ENCODE peak calls at places on chromosomes 5 and 9, in seven cellular contexts. One of them, this sample, is unnamed.

GRCh38 chr5:179409806-179410205 is 64.5 kb upstream of the ADAMTS2 start:
- DNase-seq in C1 segment of cervical spinal cord: no peak
- DNase-seq in left colon: no peak
- DNase-seq in renal cortical epithelial cell: no peak
- DNase-seq in AG09309: no peak
- DNase-seq in H54: no peak
- DNase-seq in stimulated activated CD4-positive, alpha-beta T cell treated with anti-CD3 and anti-CD28 coated beads, TNF-alpha, amount 100 ng/mL, for 1 hour: no peak
- DNase-seq in this sample: no peak

GRCh38 chr5:6365142-6365976 is 13.0 kb downstream of the MED10 start:
- DNase-seq in AG09309: peak; percentile 18
- DNase-seq in renal cortical epithelial cell: no peak
- DNase-seq in stimulated activated CD4-positive, alpha-beta T cell treated with anti-CD3 and anti-CD28 coated beads, TNF-alpha, amount 100 ng/mL, for 1 hour: no peak
- DNase-seq in C1 segment of cervical spinal cord: no peak
- DNase-seq in H54: peak; percentile 89
- DNase-seq in left colon: no peak
- DNase-seq in this sample: no peak

GRCh38 chr5:151191661-151192060 is 32.2 kb downstream of the CCDC69 start:
- DNase-seq in AG09309: no peak
- DNase-seq in stimulated activated CD4-positive, alpha-beta T cell treated with anti-CD3 and anti-CD28 coated beads, TNF-alpha, amount 100 ng/mL, for 1 hour: no peak
- DNase-seq in H54: no peak
- DNase-seq in C1 segment of cervical spinal cord: no peak
- DNase-seq in renal cortical epithelial cell: no peak
- DNase-seq in left colon: no peak
- DNase-seq in this sample: peak; percentile 40

GRCh38 chr5:179345429-179346321 is at the start of gene ADAMTS2:
- DNase-seq in left colon: no peak
- DNase-seq in C1 segment of cervical spinal cord: no peak
- DNase-seq in stimulated activated CD4-positive, alpha-beta T cell treated with anti-CD3 and anti-CD28 coated beads, TNF-alpha, amount 100 ng/mL, for 1 hour: no peak
- DNase-seq in renal cortical epithelial cell: no peak
- DNase-seq in H54: no peak
- DNase-seq in AG09309: no peak
- DNase-seq in this sample: no peak

GRCh38 chr5:95572016-95572415 is 17.1 kb downstream of the ARSK start:
- DNase-seq in H54: no peak
- DNase-seq in AG09309: no peak
- DNase-seq in stimulated activated CD4-positive, alpha-beta T cell treated with anti-CD3 and anti-CD28 coated beads, TNF-alpha, amount 100 ng/mL, for 1 hour: no peak
- DNase-seq in renal cortical epithelial cell: no peak
- DNase-seq in left colon: no peak
- DNase-seq in C1 segment of cervical spinal cord: no peak
- DNase-seq in this sample: no peak

GRCh38 chr9:101739311-101739710 is 864 bp upstream of the GRIN3A start:
- DNase-seq in C1 segment of cervical spinal cord: no peak
- DNase-seq in stimulated activated CD4-positive, alpha-beta T cell treated with anti-CD3 and anti-CD28 coated beads, TNF-alpha, amount 100 ng/mL, for 1 hour: no peak
- DNase-seq in renal cortical epithelial cell: no peak
- DNase-seq in H54: no peak
- DNase-seq in AG09309: no peak
- DNase-seq in left colon: no peak
- DNase-seq in this sample: no peak

GRCh38 chr5:43154424-43154823 is 33.7 kb downstream of the ZNF131 start:
- DNase-seq in left colon: no peak
- DNase-seq in stimulated activated CD4-positive, alpha-beta T cell treated with anti-CD3 and anti-CD28 coated beads, TNF-alpha, amount 100 ng/mL, for 1 hour: no peak
- DNase-seq in renal cortical epithelial cell: no peak
- DNase-seq in AG09309: no peak
- DNase-seq in H54: no peak
- DNase-seq in C1 segment of cervical spinal cord: no peak
- DNase-seq in this sample: no peak

GRCh38 chr9:93306081-93306480 is 122.1 kb downstream of the WNK2 start:
- DNase-seq in AG09309: no peak
- DNase-seq in stimulated activated CD4-positive, alpha-beta T cell treated with anti-CD3 and anti-CD28 coated beads, TNF-alpha, amount 100 ng/mL, for 1 hour: no peak
- DNase-seq in H54: no peak
- DNase-seq in renal cortical epithelial cell: no peak
- DNase-seq in left colon: no peak
- DNase-seq in C1 segment of cervical spinal cord: no peak
- DNase-seq in this sample: no peak

GRCh38 chr5:151745071-151745705 is 13.2 kb downstream of the ATOX1 start:
- DNase-seq in left colon: peak; percentile 50
- DNase-seq in renal cortical epithelial cell: peak; percentile 98
- DNase-seq in stimulated activated CD4-positive, alpha-beta T cell treated with anti-CD3 and anti-CD28 coated beads, TNF-alpha, amount 100 ng/mL, for 1 hour: no peak
- DNase-seq in C1 segment of cervical spinal cord: peak; percentile 86
- DNase-seq in AG09309: peak; percentile 73
- DNase-seq in H54: peak; percentile 68
- DNase-seq in this sample: peak; percentile 99

GRCh38 chr5:148739524-148739923 is 85.2 kb upstream of the HTR4 start:
- DNase-seq in AG09309: no peak
- DNase-seq in stimulated activated CD4-positive, alpha-beta T cell treated with anti-CD3 and anti-CD28 coated beads, TNF-alpha, amount 100 ng/mL, for 1 hour: no peak
- DNase-seq in H54: no peak
- DNase-seq in renal cortical epithelial cell: peak; percentile 71
- DNase-seq in C1 segment of cervical spinal cord: no peak
- DNase-seq in left colon: no peak
- DNase-seq in this sample: no peak

GRCh38 chr5:58357121-58357520 is 102.8 kb downstream of the PLK2 start:
- DNase-seq in stimulated activated CD4-positive, alpha-beta T cell treated with anti-CD3 and anti-CD28 coated beads, TNF-alpha, amount 100 ng/mL, for 1 hour: no peak
- DNase-seq in H54: no peak
- DNase-seq in renal cortical epithelial cell: no peak
- DNase-seq in AG09309: no peak
- DNase-seq in C1 segment of cervical spinal cord: no peak
- DNase-seq in left colon: no peak
- DNase-seq in this sample: no peak

GRCh38 chr5:116273458-116274242 is 188.8 kb downstream of the COMMD10 start:
- DNase-seq in AG09309: no peak
- DNase-seq in stimulated activated CD4-positive, alpha-beta T cell treated with anti-CD3 and anti-CD28 coated beads, TNF-alpha, amount 100 ng/mL, for 1 hour: no peak
- DNase-seq in H54: no peak
- DNase-seq in left colon: no peak
- DNase-seq in C1 segment of cervical spinal cord: no peak
- DNase-seq in renal cortical epithelial cell: peak; percentile 96
- DNase-seq in this sample: no peak

GRCh38 chr5:101123365-101123764 is 220.3 kb upstream of the ST8SIA4 start:
- DNase-seq in left colon: no peak
- DNase-seq in AG09309: no peak
- DNase-seq in C1 segment of cervical spinal cord: no peak
- DNase-seq in stimulated activated CD4-positive, alpha-beta T cell treated with anti-CD3 and anti-CD28 coated beads, TNF-alpha, amount 100 ng/mL, for 1 hour: no peak
- DNase-seq in renal cortical epithelial cell: no peak
- DNase-seq in H54: no peak
- DNase-seq in this sample: no peak

GRCh38 chr9:98455957-98456621 is 200.6 kb upstream of the TBC1D2 start:
- DNase-seq in renal cortical epithelial cell: peak; percentile 67
- DNase-seq in C1 segment of cervical spinal cord: no peak
- DNase-seq in stimulated activated CD4-positive, alpha-beta T cell treated with anti-CD3 and anti-CD28 coated beads, TNF-alpha, amount 100 ng/mL, for 1 hour: no peak
- DNase-seq in H54: no peak
- DNase-seq in AG09309: peak; percentile 28
- DNase-seq in left colon: no peak
- DNase-seq in this sample: peak; percentile 81

GRCh38 chr9:83081846-83082245 is 18.9 kb upstream of the RASEF start:
- DNase-seq in C1 segment of cervical spinal cord: no peak
- DNase-seq in H54: no peak
- DNase-seq in renal cortical epithelial cell: no peak
- DNase-seq in stimulated activated CD4-positive, alpha-beta T cell treated with anti-CD3 and anti-CD28 coated beads, TNF-alpha, amount 100 ng/mL, for 1 hour: no peak
- DNase-seq in left colon: no peak
- DNase-seq in AG09309: no peak
- DNase-seq in this sample: no peak

GRCh38 chr5:82408033-82408432 is 129.9 kb upstream of the RPS23 start:
- DNase-seq in stimulated activated CD4-positive, alpha-beta T cell treated with anti-CD3 and anti-CD28 coated beads, TNF-alpha, amount 100 ng/mL, for 1 hour: no peak
- DNase-seq in H54: no peak
- DNase-seq in left colon: no peak
- DNase-seq in AG09309: no peak
- DNase-seq in renal cortical epithelial cell: no peak
- DNase-seq in C1 segment of cervical spinal cord: no peak
- DNase-seq in this sample: no peak

GRCh38 chr5:65480306-65480865 is 1.3 kb downstream of the ADAMTS6 start:
- DNase-seq in C1 segment of cervical spinal cord: peak; percentile 29
- DNase-seq in H54: no peak
- DNase-seq in AG09309: peak; percentile 57
- DNase-seq in left colon: peak; percentile 71
- DNase-seq in stimulated activated CD4-positive, alpha-beta T cell treated with anti-CD3 and anti-CD28 coated beads, TNF-alpha, amount 100 ng/mL, for 1 hour: no peak
- DNase-seq in renal cortical epithelial cell: peak; percentile 63
- DNase-seq in this sample: peak; percentile 47

GRCh38 chr5:159786901-159787691 is 129.2 kb upstream of the ADRA1B start:
- DNase-seq in C1 segment of cervical spinal cord: no peak
- DNase-seq in left colon: peak; percentile 42
- DNase-seq in AG09309: peak; percentile 66
- DNase-seq in H54: no peak
- DNase-seq in renal cortical epithelial cell: no peak
- DNase-seq in stimulated activated CD4-positive, alpha-beta T cell treated with anti-CD3 and anti-CD28 coated beads, TNF-alpha, amount 100 ng/mL, for 1 hour: no peak
- DNase-seq in this sample: no peak

GRCh38 chr5:62354028-62354874 is 48.2 kb downstream of the KIF2A start:
- DNase-seq in renal cortical epithelial cell: peak; percentile 72
- DNase-seq in stimulated activated CD4-positive, alpha-beta T cell treated with anti-CD3 and anti-CD28 coated beads, TNF-alpha, amount 100 ng/mL, for 1 hour: no peak
- DNase-seq in C1 segment of cervical spinal cord: no peak
- DNase-seq in H54: no peak
- DNase-seq in AG09309: peak; percentile 23
- DNase-seq in left colon: no peak
- DNase-seq in this sample: peak; percentile 67

GRCh38 chr5:82991678-82992323 is 85.4 kb downstream of the TMEM167A start:
- DNase-seq in C1 segment of cervical spinal cord: no peak
- DNase-seq in renal cortical epithelial cell: no peak
- DNase-seq in H54: peak; percentile 12
- DNase-seq in left colon: no peak
- DNase-seq in stimulated activated CD4-positive, alpha-beta T cell treated with anti-CD3 and anti-CD28 coated beads, TNF-alpha, amount 100 ng/mL, for 1 hour: no peak
- DNase-seq in AG09309: no peak
- DNase-seq in this sample: peak; percentile 90

GRCh38 chr5:95949810-95950209 is 11.8 kb downstream of the ELL2 start:
- DNase-seq in renal cortical epithelial cell: no peak
- DNase-seq in left colon: no peak
- DNase-seq in C1 segment of cervical spinal cord: no peak
- DNase-seq in H54: no peak
- DNase-seq in stimulated activated CD4-positive, alpha-beta T cell treated with anti-CD3 and anti-CD28 coated beads, TNF-alpha, amount 100 ng/mL, for 1 hour: no peak
- DNase-seq in AG09309: no peak
- DNase-seq in this sample: no peak

GRCh38 chr5:961711-962240 is 46.8 kb upstream of the NKD2 start:
- DNase-seq in C1 segment of cervical spinal cord: no peak
- DNase-seq in AG09309: no peak
- DNase-seq in H54: no peak
- DNase-seq in renal cortical epithelial cell: no peak
- DNase-seq in left colon: no peak
- DNase-seq in stimulated activated CD4-positive, alpha-beta T cell treated with anti-CD3 and anti-CD28 coated beads, TNF-alpha, amount 100 ng/mL, for 1 hour: no peak
- DNase-seq in this sample: no peak

GRCh38 chr5:168114444-168115017 is 176.9 kb upstream of the WWC1 start:
- DNase-seq in left colon: peak; percentile 68
- DNase-seq in renal cortical epithelial cell: peak; percentile 55
- DNase-seq in C1 segment of cervical spinal cord: no peak
- DNase-seq in H54: peak; percentile 68
- DNase-seq in AG09309: no peak
- DNase-seq in stimulated activated CD4-positive, alpha-beta T cell treated with anti-CD3 and anti-CD28 coated beads, TNF-alpha, amount 100 ng/mL, for 1 hour: no peak
- DNase-seq in this sample: peak; percentile 53

GRCh38 chr5:26700759-26701384 is 337.5 kb downstream of the CDH9 start:
- DNase-seq in C1 segment of cervical spinal cord: no peak
- DNase-seq in left colon: no peak
- DNase-seq in stimulated activated CD4-positive, alpha-beta T cell treated with anti-CD3 and anti-CD28 coated beads, TNF-alpha, amount 100 ng/mL, for 1 hour: no peak
- DNase-seq in renal cortical epithelial cell: peak; percentile 4
- DNase-seq in AG09309: no peak
- DNase-seq in H54: peak; percentile 27
- DNase-seq in this sample: peak; percentile 18

GRCh38 chr9:113992276-113992951 is 85.7 kb downstream of the AMBP start:
- DNase-seq in left colon: peak; percentile 21
- DNase-seq in H54: no peak
- DNase-seq in renal cortical epithelial cell: no peak
- DNase-seq in C1 segment of cervical spinal cord: peak; percentile 90
- DNase-seq in AG09309: no peak
- DNase-seq in stimulated activated CD4-positive, alpha-beta T cell treated with anti-CD3 and anti-CD28 coated beads, TNF-alpha, amount 100 ng/mL, for 1 hour: no peak
- DNase-seq in this sample: no peak

GRCh38 chr9:134635431-134636141 is 6.0 kb upstream of the COL5A1 start:
- DNase-seq in C1 segment of cervical spinal cord: no peak
- DNase-seq in H54: no peak
- DNase-seq in renal cortical epithelial cell: no peak
- DNase-seq in stimulated activated CD4-positive, alpha-beta T cell treated with anti-CD3 and anti-CD28 coated beads, TNF-alpha, amount 100 ng/mL, for 1 hour: no peak
- DNase-seq in left colon: peak; percentile 7
- DNase-seq in AG09309: no peak
- DNase-seq in this sample: no peak

GRCh38 chr5:137737349-137738256 is 1.7 kb upstream of the KLHL3 start:
- DNase-seq in renal cortical epithelial cell: no peak
- DNase-seq in H54: no peak
- DNase-seq in left colon: peak; percentile 72
- DNase-seq in AG09309: no peak
- DNase-seq in stimulated activated CD4-positive, alpha-beta T cell treated with anti-CD3 and anti-CD28 coated beads, TNF-alpha, amount 100 ng/mL, for 1 hour: no peak
- DNase-seq in C1 segment of cervical spinal cord: no peak
- DNase-seq in this sample: peak; percentile 92

GRCh38 chr9:122338989-122339388 is 31.8 kb upstream of the PTGS1 start:
- DNase-seq in renal cortical epithelial cell: no peak
- DNase-seq in AG09309: no peak
- DNase-seq in left colon: no peak
- DNase-seq in C1 segment of cervical spinal cord: no peak
- DNase-seq in stimulated activated CD4-positive, alpha-beta T cell treated with anti-CD3 and anti-CD28 coated beads, TNF-alpha, amount 100 ng/mL, for 1 hour: no peak
- DNase-seq in H54: no peak
- DNase-seq in this sample: no peak

GRCh38 chr5:171783051-171783450 is 2.6 kb upstream of the SMIM23 start:
- DNase-seq in renal cortical epithelial cell: no peak
- DNase-seq in H54: no peak
- DNase-seq in C1 segment of cervical spinal cord: no peak
- DNase-seq in stimulated activated CD4-positive, alpha-beta T cell treated with anti-CD3 and anti-CD28 coated beads, TNF-alpha, amount 100 ng/mL, for 1 hour: no peak
- DNase-seq in AG09309: peak; percentile 18
- DNase-seq in left colon: no peak
- DNase-seq in this sample: peak; percentile 74